ENCODE peak calls at places on chromosomes 13 and 19, in five cellular contexts. G, T, W, A and N are unnamed samples.
A peak's percentile ranks its signal among the peaks of the same experiment; 100 is the strongest.

GRCh38 chr13:80524447-80525215 is 183.7 kb upstream of the SPRY2 start:
- DNase-seq in G (no peak), A (no peak), W (no peak), T (no peak), N (no peak)

GRCh38 chr19:13051581-13052165 is 51.0 kb downstream of the LYL1 start:
- DNase-seq in T (peak; percentile 93), G (no peak), W (no peak), A (no peak), N (peak; percentile 59)

GRCh38 chr19:45710731-45711130 is 18.3 kb downstream of the QPCTL start:
- DNase-seq in W (no peak), G (no peak), A (no peak), T (no peak), N (no peak)

GRCh38 chr13:102983496-102983895 is 82.7 kb downstream of the SLC10A2 start:
- DNase-seq in W (no peak), T (no peak), A (no peak), G (peak; percentile 4), N (no peak)

GRCh38 chr19:38736036-38736412 is 8.2 kb downstream of the CAPN12 start:
- DNase-seq in A (no peak), G (peak; percentile 45), W (no peak), T (peak; percentile 71), N (peak; percentile 68)

GRCh38 chr19:46186101-46186716 is 38.2 kb downstream of the IGFL2 start:
- DNase-seq in W (no peak), A (no peak), G (no peak), T (no peak), N (no peak)

GRCh38 chr13:76222511-76222910 is 586.4 kb downstream of the LMO7 start:
- DNase-seq in G (no peak), A (no peak), T (no peak), W (no peak), N (no peak)

GRCh38 chr13:97262058-97262457 is 39.9 kb downstream of the MBNL2 start:
- DNase-seq in G (no peak), A (no peak), T (no peak), W (no peak), N (no peak)

GRCh38 chr19:3336680-3337523 is 29.5 kb upstream of the NFIC start:
- DNase-seq in T (no peak), G (no peak), W (no peak), A (no peak), N (no peak)

GRCh38 chr13:29465741-29466293 is 129.7 kb downstream of the SLC7A1 start:
- DNase-seq in T (no peak), A (peak; percentile 68), G (peak; percentile 14), W (no peak), N (no peak)

GRCh38 chr19:19866599-19867248 is 1.0 kb downstream of the ZNF253 start:
- DNase-seq in W (no peak), A (no peak), G (peak; percentile 1), T (peak; percentile 11), N (peak; percentile 28)

GRCh38 chr13:106619688-106620555 is 52.0 kb upstream of the ARGLU1 start:
- DNase-seq in G (peak; percentile 46), T (peak; percentile 53), W (no peak), A (peak; percentile 36), N (peak; percentile 56)

GRCh38 chr13:93039131-93039530 is 187.5 kb upstream of the GPC6 start:
- DNase-seq in A (peak; percentile 90), T (no peak), G (no peak), W (no peak), N (no peak)

GRCh38 chr19:41219924-41220567 is 1.0 kb downstream of the AXL start:
- DNase-seq in W (no peak), T (no peak), A (no peak), G (peak; percentile 39), N (no peak)

GRCh38 chr19:16141043-16141442 is 2.4 kb upstream of the HSH2D start:
- DNase-seq in W (no peak), A (no peak), T (no peak), G (no peak), N (no peak)

GRCh38 chr13:20161275-20161950 is 561 bp upstream of the GJA3 start:
- DNase-seq in W (no peak), G (no peak), T (no peak), A (no peak), N (no peak)

GRCh38 chr19:49427855-49428546 is 2.8 kb downstream of the GFY start:
- DNase-seq in W (no peak), A (no peak), T (peak; percentile 62), G (no peak), N (no peak)

GRCh38 chr13:35512271-35512920 is 35.9 kb upstream of the MAB21L1 start:
- DNase-seq in A (peak; percentile 99), W (no peak), G (peak; percentile 0), T (no peak), N (no peak)

GRCh38 chr19:44646049-44646416 is 2.3 kb downstream of the PVR start:
- DNase-seq in A (no peak), W (no peak), G (no peak), T (no peak), N (no peak)

GRCh38 chr13:24742294-24742693 is 21.7 kb upstream of the RNF17 start:
- DNase-seq in G (peak; percentile 30), T (no peak), W (no peak), A (no peak), N (no peak)

GRCh38 chr19:16527971-16528521 is 14.2 kb downstream of the CHERP start:
- DNase-seq in A (no peak), W (no peak), G (no peak), T (no peak), N (no peak)

GRCh38 chr13:29457299-29457698 is 138.2 kb downstream of the SLC7A1 start:
- DNase-seq in A (peak; percentile 83), W (no peak), G (peak; percentile 72), T (no peak), N (no peak)

GRCh38 chr19:45645068-45645630 is 6.0 kb upstream of the EML2 start:
- DNase-seq in W (no peak), A (no peak), T (no peak), G (no peak), N (no peak)

GRCh38 chr19:48741222-48741999 is 1.0 kb upstream of the RASIP1 start:
- DNase-seq in G (peak; percentile 36), W (no peak), T (peak; percentile 61), A (no peak), N (peak; percentile 75)

GRCh38 chr13:29569253-29570057 is 26.0 kb downstream of the SLC7A1 start:
- DNase-seq in A (no peak), T (no peak), G (no peak), W (no peak), N (no peak)

GRCh38 chr19:51002542-51003311 is 1.3 kb upstream of the KLK8 start:
- DNase-seq in G (no peak), A (no peak), T (peak; percentile 39), W (no peak), N (no peak)

GRCh38 chr19:8663920-8664670 is 33.7 kb downstream of the NFILZ start:
- DNase-seq in A (no peak), W (no peak), T (no peak), G (no peak), N (no peak)

GRCh38 chr19:53182202-53182601 is 11.0 kb downstream of the ZNF665 start:
- DNase-seq in G (no peak), W (no peak), A (no peak), T (no peak), N (no peak)

GRCh38 chr19:10583021-10583776 is 3.9 kb downstream of the AP1M2 start:
- DNase-seq in T (no peak), W (no peak), G (no peak), A (no peak), N (no peak)

GRCh38 chr19:13882419-13882795 is 5.5 kb downstream of the NANOS3 start:
- DNase-seq in G (no peak), T (no peak), A (no peak), W (no peak), N (no peak)

GRCh38 chr13:75359266-75359665 is 122.7 kb downstream of the TBC1D4 start:
- DNase-seq in A (peak; percentile 95), G (peak; percentile 56), W (no peak), T (no peak), N (no peak)

GRCh38 chr13:49610176-49610575 is 18.1 kb upstream of the ARL11 start:
- DNase-seq in T (no peak), G (no peak), A (no peak), W (no peak), N (no peak)

GRCh38 chr13:93231867-93232266 is 5.3 kb downstream of the GPC6 start:
- DNase-seq in A (no peak), T (peak; percentile 45), G (no peak), W (no peak), N (no peak)